ENCODE peak calls at places on chromosomes 7 and 10, in five cellular contexts. O is NB4, S is IMR-90, L is transverse colon, X is stomach. E is an unnamed sample.

GRCh38 chr10:9900765-9901164 is 1116.9 kb upstream of the CELF2 start:
- DNase-seq in O (no peak), X (no peak), L (no peak), S (no peak), E (no peak)

GRCh38 chr7:867001-867405 is 9.4 kb upstream of the GET4 start:
- DNase-seq in S (peak), X (peak), O (no peak), L (peak), E (peak)

GRCh38 chr10:85976267-85976793 is 390.3 kb downstream of the GRID1 start:
- DNase-seq in X (no peak), S (no peak), L (no peak), O (no peak), E (no peak)

GRCh38 chr10:27433976-27434375 is 70.1 kb upstream of the RAB18 start:
- DNase-seq in S (no peak), O (no peak), X (no peak), L (no peak), E (no peak)

GRCh38 chr10:15211464-15211979 is 43.0 kb upstream of the NMT2 start:
- DNase-seq in O (no peak), L (no peak), X (no peak), S (peak), E (peak)

GRCh38 chr7:73509463-73509862 is 12.6 kb downstream of the BAZ1B start:
- DNase-seq in X (no peak), L (no peak), O (no peak), S (no peak), E (no peak)

GRCh38 chr7:6565655-6566054 is 11.6 kb upstream of the ZDHHC4 start:
- DNase-seq in S (no peak), O (no peak), X (no peak), L (no peak), E (no peak)

GRCh38 chr10:110455440-110455839 is 42.3 kb upstream of the DUSP5 start:
- DNase-seq in S (no peak), X (no peak), O (peak), L (no peak), E (no peak)

GRCh38 chr10:70784476-70784875 is 701 bp downstream of the TBATA start:
- DNase-seq in O (no peak), S (peak), X (no peak), L (no peak), E (no peak)

GRCh38 chr10:52965938-52966401 is 193.4 kb upstream of the MBL2 start:
- DNase-seq in L (no peak), O (peak), S (no peak), X (no peak), E (no peak)

GRCh38 chr7:41786943-41787342 is 84.1 kb upstream of the INHBA start:
- DNase-seq in O (no peak), X (no peak), S (no peak), L (no peak), E (no peak)

GRCh38 chr10:29160110-29160669 is 128.7 kb upstream of the LYZL1 start:
- DNase-seq in X (no peak), O (peak), L (no peak), S (peak), E (peak)

GRCh38 chr7:155815332-155816191 is 3.3 kb upstream of the SHH start:
- DNase-seq in X (peak), S (peak), O (peak), L (peak), E (peak)

GRCh38 chr7:2923291-2923781 is 79.2 kb upstream of the GNA12 start:
- DNase-seq in O (no peak), X (no peak), S (no peak), L (no peak), E (no peak)

GRCh38 chr10:11017575-11018425 is at the start of gene CELF2:
- DNase-seq in L (peak), S (no peak), O (no peak), X (peak), E (no peak)

GRCh38 chr7:41047789-41048191 is 655.1 kb downstream of the INHBA start:
- DNase-seq in S (peak), O (no peak), L (no peak), X (no peak), E (no peak)

GRCh38 chr10:50603151-50603850 is 20.5 kb downstream of the SGMS1 start:
- DNase-seq in O (no peak), L (no peak), S (no peak), X (no peak), E (no peak)

GRCh38 chr10:43079823-43080222 is 3.0 kb downstream of the RET start:
- DNase-seq in L (no peak), S (no peak), O (peak), X (no peak), E (no peak)

GRCh38 chr10:132486539-132487121 is 51.0 kb upstream of the INPP5A start:
- DNase-seq in S (no peak), O (no peak), X (no peak), L (no peak), E (no peak)

GRCh38 chr10:28909875-28910274 is 232.6 kb downstream of the BAMBI start:
- DNase-seq in S (no peak), X (no peak), O (no peak), L (no peak), E (no peak)

GRCh38 chr7:63925626-63926460 is 72.8 kb upstream of the ZNF722 start:
- DNase-seq in S (no peak), O (peak), X (peak), L (peak), E (no peak)

GRCh38 chr10:60290558-60290957 is 99.1 kb downstream of the ANK3 start:
- DNase-seq in L (no peak), S (no peak), X (no peak), O (no peak), E (no peak)

GRCh38 chr10:6201511-6201975 is 1.2 kb upstream of the PFKFB3 start:
- DNase-seq in O (peak), S (peak), L (peak), X (peak), E (peak)

GRCh38 chr10:86258940-86259339 is 107.7 kb downstream of the GRID1 start:
- DNase-seq in X (peak), L (no peak), O (no peak), S (no peak), E (no peak)

GRCh38 chr10:132836248-132836831 is 50.4 kb upstream of the NKX6-2 start:
- DNase-seq in L (no peak), O (no peak), X (peak), S (no peak), E (peak)

GRCh38 chr10:14889318-14889717 is 10.7 kb downstream of the SUV39H2 start:
- DNase-seq in L (no peak), S (no peak), O (peak), X (no peak), E (no peak)

GRCh38 chr10:1602037-1602471 is 135.3 kb downstream of the ADARB2 start:
- DNase-seq in L (no peak), O (no peak), S (no peak), X (no peak), E (no peak)

GRCh38 chr10:125006921-125007391 is 65.0 kb downstream of the ZRANB1 start:
- DNase-seq in L (peak), O (no peak), X (no peak), S (peak), E (no peak)

GRCh38 chr10:64288404-64288803 is 767.2 kb downstream of the REEP3 start:
- DNase-seq in O (no peak), S (no peak), L (no peak), X (no peak), E (no peak)

GRCh38 chr7:45001138-45001694 is 1.2 kb downstream of the CCM2 start:
- DNase-seq in O (peak), S (no peak), X (no peak), L (peak), E (peak)

GRCh38 chr7:7568553-7568952 is 1.9 kb downstream of the MIOS start:
- DNase-seq in S (no peak), O (no peak), L (no peak), X (no peak), E (no peak)

GRCh38 chr7:7567898-7568531 is 1.3 kb downstream of the MIOS start:
- DNase-seq in L (no peak), X (no peak), S (no peak), O (no peak), E (no peak)

GRCh38 chr7:7565018-7565680 is 1.5 kb upstream of the MIOS start:
- DNase-seq in S (no peak), X (no peak), O (peak), L (no peak), E (no peak)

GRCh38 chr7:7565746-7566650 is 686 bp upstream of the MIOS start:
- DNase-seq in L (peak), O (peak), X (peak), S (no peak), E (no peak)

DNA sequence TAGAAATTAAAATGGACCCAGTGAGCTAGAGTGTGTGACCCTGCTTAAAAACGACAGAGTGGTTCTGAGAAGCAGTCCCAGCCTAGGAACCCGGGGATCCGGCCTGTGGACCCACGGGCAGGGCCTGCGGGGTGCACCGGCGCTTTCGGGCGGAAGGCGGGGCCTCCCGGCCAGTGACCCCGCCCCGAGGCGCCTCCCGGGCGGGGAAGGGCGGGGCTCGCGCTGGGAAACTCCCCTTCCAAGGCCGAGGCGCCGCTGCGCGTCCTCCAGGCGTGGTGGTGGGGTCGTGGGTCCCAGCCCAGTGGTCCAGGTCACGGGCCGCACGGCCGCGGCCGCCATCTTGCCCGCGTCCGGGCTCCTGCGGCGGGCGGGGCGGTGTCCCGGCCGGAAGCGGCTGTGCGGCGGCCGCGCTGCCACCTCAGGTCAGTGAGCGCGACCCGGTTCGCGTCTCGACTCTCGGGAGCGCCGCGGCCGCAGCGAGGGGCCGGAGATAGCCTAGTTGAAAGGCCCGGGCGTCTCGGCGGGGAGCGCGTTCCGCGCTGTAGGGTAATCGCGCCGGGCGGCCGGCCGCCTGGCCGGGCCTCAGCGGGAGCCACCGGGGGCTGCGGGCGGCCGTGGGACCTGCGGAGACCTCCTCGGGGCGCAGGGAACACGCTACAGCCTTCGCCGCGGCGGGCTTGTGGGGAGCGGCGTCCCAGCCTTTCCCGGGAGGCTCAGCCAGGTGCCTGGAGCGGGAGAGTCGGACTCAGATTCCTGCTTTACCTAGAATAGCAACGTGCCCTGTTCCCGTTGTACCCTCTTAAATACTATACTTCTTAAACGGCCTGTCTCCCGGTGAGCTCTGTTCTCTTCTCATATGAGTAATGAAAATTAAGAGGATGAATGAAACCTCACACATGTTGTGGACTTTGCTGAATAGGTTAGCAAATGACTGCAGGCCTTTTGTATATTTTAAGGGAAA is at the start of gene MIOS:
- DNase-seq in X (peak), L (peak), O (peak), S (peak), E (peak)
- TF ChIP-seq POLR2A in X (no peak), L (peak), O (peak), S (peak), E (peak)

GRCh38 chr7:150631866-150632864 is at the start of gene GIMAP6:
- DNase-seq in X (no peak), L (peak), O (peak), S (no peak), E (no peak)
- TF ChIP-seq POLR2A in X (no peak), L (no peak), O (no peak), S (no peak), E (no peak)

DNA sequence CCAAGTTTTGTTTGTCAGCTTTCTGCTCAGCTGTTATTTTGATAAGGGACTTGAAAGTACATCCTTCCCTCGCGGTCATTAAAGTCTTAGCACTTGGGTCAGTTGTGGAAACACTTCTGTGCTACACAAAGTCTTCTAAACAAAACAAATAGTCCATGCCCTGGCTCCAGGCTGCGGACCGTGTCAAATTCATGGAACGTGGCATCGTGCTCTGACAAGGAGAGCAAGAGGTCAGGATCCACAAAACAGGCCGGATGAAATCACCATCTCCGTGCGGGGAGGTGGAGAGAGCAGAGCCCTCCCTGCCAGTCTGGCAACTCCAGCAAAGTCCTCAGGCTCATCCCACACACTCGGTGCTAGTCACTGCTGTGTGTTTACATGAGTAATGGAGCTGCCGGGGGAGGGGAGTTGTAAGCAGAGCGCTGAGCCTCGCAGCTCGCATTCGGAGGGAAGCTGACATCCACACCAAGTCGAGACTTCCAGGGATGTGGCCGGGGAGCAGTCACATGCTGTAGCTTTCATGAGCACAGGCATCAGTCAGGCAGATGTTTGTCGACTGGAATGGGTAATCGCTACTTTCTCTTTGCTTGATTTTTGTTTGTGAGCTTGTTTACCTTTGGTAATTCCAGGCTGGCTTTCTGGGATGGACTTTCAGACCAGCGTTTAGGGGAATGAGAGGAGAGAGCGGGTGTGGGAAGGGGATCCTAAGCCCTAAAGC is 147.6 kb downstream of the ARID5B start:
- DNase-seq in X (peak), O (peak), L (peak), S (peak), E (peak)
- TF ChIP-seq POLR2A in X (peak), O (no peak), L (peak), S (peak), E (peak)

GRCh38 chr7:108003591-108003935 is 602 bp upstream of the LAMB1 start:
- DNase-seq in S (no peak), L (no peak), O (no peak), X (no peak), E (no peak)

GRCh38 chr7:108004220-108005142 is 1.5 kb upstream of the LAMB1 start:
- DNase-seq in L (no peak), O (no peak), X (no peak), S (peak), E (no peak)

GRCh38 chr7:108001759-108002725 is 919 bp downstream of the LAMB1 start:
- DNase-seq in O (no peak), S (peak), L (peak), X (no peak), E (no peak)

GRCh38 chr7:108000875-108001758 is 1.8 kb downstream of the LAMB1 start:
- DNase-seq in O (no peak), L (peak), X (peak), S (peak), E (no peak)

DNA sequence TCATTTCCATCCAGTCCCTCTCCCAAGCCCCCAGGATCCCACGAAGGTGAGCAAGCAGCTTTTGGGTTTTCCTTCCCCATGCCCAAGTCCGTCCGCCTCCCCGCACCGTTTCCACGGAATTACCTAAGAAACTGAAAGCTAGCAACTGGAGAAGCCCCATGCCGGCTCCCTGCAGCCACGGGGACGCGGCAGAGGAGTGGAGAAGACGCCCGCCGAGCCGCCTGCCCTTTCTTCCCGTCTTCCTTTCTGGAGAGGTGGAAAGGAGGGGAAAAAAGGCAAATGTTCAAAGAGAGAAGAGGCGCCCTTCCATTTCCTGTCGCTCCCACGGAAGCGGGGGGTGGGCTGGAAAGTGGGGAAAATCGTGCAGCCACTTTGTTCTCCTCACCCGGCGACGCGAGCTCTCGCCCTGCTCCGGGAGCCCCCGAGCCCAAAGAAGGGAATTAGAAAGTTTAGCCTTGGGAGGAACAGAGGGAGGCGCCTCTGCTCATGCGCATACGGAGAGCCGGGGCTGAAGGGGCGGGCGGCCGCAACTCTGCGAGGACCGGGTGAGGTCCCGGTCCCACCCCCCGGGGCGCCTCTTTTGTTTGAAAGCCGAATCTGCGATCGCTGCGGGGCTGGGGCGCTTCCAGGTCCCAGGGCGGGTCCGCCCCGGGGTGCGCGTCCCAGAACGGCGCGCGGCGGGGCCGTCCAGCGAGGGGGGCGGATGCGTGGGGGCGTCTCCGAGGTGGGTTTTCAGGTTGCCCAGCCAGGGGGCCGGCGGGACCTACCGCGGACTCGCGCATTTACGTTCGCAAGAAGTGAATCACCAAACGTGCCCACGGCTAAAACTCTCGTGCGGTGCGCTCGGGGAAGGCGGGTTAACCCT is at the start of gene LAMB1:
- DNase-seq in X (peak), L (peak), S (peak), O (no peak), E (peak)
- TF ChIP-seq POLR2A in X (no peak), L (peak), S (peak), O (no peak), E (peak)

DNA sequence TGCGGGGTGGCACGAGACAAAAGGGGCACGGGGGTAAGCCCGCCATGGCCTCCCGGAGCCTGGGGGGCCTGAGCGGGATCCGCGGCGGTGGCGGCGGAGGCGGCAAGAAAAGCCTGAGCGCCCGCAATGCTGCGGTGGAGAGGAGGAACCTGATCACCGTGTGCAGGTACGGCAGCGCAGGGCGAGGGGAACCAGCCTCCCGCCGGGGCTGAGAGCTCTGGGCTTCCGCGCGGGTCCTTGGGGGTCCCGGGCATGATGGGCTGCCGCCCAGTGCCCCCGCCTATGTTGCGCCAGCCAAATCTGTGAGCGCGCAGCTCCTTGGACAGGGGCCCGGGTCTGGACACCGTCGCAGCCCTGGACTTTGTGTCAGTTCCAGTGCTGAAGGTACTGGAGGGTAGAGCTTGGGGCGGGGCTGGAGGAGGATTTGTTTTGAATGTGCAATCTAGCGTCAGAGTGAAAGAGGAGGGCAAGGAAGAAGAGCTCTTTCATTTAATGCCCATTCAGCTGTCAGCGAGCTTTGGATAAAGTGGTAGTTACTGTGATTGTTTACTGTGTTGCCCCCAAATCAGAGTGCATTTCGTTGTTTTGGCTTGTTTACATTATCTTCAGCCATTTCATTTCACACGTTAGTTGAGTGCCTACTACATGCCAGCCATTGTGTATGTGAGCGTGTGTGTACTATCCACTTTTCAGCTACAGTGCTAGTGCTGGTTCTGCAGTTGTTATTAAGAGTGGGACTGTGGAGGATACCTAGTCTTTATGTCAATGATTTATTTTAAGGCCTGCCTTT is 777 bp downstream of the RUNDC3B start:
- DNase-seq in L (peak), S (no peak), O (no peak), X (peak), E (no peak)
- TF ChIP-seq POLR2A in L (peak), S (no peak), O (no peak), X (no peak), E (no peak)

DNA sequence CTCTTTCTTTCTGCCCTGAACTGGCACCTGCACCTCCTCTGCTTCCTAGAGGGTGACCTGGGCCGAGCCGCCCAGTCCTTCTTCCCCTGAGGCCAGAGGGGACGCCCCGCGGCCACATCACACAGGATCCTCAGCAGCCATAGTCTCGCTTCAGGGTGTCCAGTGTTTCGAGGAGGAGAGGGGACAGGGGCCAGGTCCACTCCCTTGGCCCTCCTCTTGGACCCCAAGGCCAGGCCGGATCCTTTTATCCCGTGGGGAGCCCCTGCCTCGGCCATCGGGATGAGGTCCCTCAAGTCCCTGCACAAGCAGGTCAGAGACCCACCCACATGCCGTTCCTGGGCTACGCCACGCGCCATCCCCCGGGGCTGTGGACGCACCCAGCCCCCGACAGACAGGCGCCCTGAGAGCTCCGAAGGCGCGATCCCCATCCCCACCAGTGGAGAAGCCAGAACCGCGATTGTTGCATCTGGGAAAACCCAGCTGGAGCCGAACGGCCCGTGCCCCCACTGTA is 3.6 kb downstream of the BHLHA15 start:
- DNase-seq in S (no peak), O (no peak), X (no peak), L (no peak), E (no peak)
- TF ChIP-seq POLR2A in S (no peak), O (no peak), X (no peak), L (no peak), E (no peak)